ENCODE peak calls at places on chromosome 12, in five cellular contexts. T is OCI-LY7, J is astrocyte, R is AG10803, U is suprapubic skin. B is an unnamed sample.

GRCh38 chr12:128056299-128056885 is 210.6 kb upstream of the TMEM132C start:
- DNase-seq in T (no peak), U (no peak), J (no peak), R (no peak), B (no peak)

GRCh38 chr12:11347810-11348209 is 37.6 kb upstream of the PRB4 start:
- DNase-seq in T (peak), U (no peak), J (no peak), R (no peak), B (no peak)

GRCh38 chr12:2227360-2227759 is 174.6 kb downstream of the CACNA1C start:
- DNase-seq in U (no peak), J (no peak), R (no peak), T (no peak), B (no peak)

GRCh38 chr12:5580911-5581488 is 149.1 kb downstream of the NTF3 start:
- DNase-seq in R (peak), J (no peak), T (no peak), U (no peak), B (no peak)

GRCh38 chr12:51071663-51072062 is 11.7 kb downstream of the CSRNP2 start:
- DNase-seq in U (no peak), J (no peak), T (no peak), R (no peak), B (no peak)

GRCh38 chr12:124686001-124686884 is 118.8 kb upstream of the NCOR2 start:
- DNase-seq in T (no peak), J (peak), U (no peak), R (peak), B (peak)

GRCh38 chr12:116954700-116955381 is 44.1 kb downstream of the FBXW8 start:
- DNase-seq in J (no peak), T (no peak), R (no peak), U (no peak), B (peak)

GRCh38 chr12:66883545-66883944 is 204.7 kb upstream of the GRIP1 start:
- DNase-seq in J (no peak), T (no peak), U (no peak), R (no peak), B (no peak)

GRCh38 chr12:14769837-14770494 is 33.3 kb downstream of the WBP11 start:
- DNase-seq in J (peak), U (peak), R (peak), T (peak), B (peak)

GRCh38 chr12:15427913-15428312 is 105.6 kb downstream of the PTPRO start:
- DNase-seq in T (no peak), J (no peak), U (no peak), R (no peak), B (no peak)

GRCh38 chr12:124228050-124228711 is 66.7 kb upstream of the RFLNA start:
- DNase-seq in R (no peak), T (no peak), J (no peak), U (no peak), B (no peak)

GRCh38 chr12:79561401-79562132 is 129.2 kb downstream of the PAWR start:
- DNase-seq in T (no peak), U (no peak), R (no peak), J (no peak), B (no peak)
- TF ChIP-seq CTCF in T (no peak), U (no peak), R (no peak), J (no peak), B (no peak)

DNA sequence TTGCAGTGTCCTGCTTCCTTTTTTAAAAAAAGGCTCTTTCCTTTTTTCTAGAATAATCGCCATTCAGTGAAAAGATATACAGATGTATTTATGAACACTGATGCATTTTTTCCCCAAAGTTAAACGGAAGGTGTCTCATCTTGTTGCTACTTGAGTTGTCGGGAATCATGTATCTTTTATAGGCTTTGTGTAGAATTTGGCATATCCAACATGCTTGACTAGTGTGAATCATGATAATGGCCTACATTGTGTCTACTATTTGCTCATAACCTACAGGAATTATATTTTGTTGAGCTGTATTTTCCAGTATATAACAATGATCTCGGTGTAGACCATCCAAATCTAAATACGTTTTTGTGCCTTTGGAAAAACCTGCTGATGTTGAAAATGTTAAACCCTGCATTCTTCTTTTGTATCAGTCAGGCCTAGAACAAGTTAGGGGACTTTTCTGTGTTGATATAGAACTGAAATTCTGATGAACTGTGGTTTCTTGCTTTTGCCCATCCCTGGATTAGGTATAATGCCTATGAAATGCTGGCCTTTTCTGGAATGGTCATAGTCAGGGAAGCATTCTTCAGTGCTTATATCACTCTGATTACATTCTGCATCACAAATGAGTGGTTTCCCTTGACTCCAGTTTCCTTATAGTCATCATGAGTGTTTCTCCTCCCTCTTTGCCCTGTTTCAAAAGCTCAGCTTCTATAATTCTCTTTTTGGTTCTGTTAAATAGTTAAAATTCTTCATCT is 10.8 kb downstream of the BMAL2 start:
- DNase-seq in R (peak), T (no peak), U (no peak), J (peak), B (peak)
- H3K4me3 ChIP-seq in R (no peak), T (no peak), U (no peak), J (peak), B (no peak)

GRCh38 chr12:3752741-3753486 is at the start of gene CRACR2A:
- DNase-seq in T (peak), U (peak), R (peak), J (peak), B (peak)
- TF ChIP-seq CTCF in T (peak), U (peak), R (peak), J (peak), B (peak)

GRCh38 chr12:55706840-55707671 is 648 bp downstream of the ITGA7 start:
- DNase-seq in U (no peak), T (no peak), R (no peak), J (no peak), B (no peak)
- H3K4me3 ChIP-seq in U (peak), T (no peak), R (peak), J (peak), B (peak)

DNA sequence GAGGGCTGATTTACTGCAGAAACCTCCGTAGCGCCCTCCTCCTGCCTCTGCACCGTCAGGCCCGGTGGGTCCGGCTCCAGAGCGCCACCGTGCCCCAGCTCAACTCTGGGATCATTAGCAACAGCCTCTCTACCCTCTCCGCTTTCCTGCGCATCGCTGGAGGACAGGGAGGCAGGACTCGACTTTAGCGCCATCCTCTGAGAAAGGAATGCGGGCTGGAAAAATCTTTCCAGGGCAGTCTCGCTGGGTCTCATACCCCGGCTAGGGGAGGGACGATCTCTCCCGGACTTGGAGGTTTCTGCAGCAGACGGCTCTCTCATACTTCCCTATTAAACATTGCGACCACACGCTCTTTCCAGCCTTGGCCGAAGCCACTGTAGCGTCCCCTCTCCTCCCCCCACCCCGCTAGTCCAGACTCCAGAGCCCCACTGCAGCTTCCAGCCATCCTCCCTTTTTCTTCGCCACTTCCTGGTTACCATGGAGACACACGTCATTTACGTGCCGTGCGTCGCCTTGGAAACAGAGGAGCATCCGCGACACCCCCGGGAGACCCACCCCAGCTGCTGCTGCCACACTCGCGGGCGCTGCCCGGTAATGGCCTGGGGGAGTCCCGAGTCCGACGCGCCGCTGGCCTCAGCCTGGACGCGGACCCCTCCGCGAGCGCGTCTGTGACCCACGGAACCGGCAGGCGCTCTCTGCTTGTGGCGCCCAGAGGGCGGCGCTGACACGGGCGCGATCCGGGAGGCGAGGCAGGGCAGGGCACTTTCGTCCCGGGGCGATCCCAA is at the start of gene CCDC184:
- DNase-seq in U (peak), R (peak), J (peak), T (peak), B (peak)
- TF ChIP-seq CTCF in U (no peak), R (peak), J (no peak), T (peak), B (peak)

GRCh38 chr12:57734586-57734985 is 4.0 kb downstream of the AGAP2 start:
- DNase-seq in U (peak), R (no peak), T (no peak), J (no peak), B (no peak)

GRCh38 chr12:57737467-57738141 is 938 bp downstream of the AGAP2 start:
- DNase-seq in U (peak), T (no peak), R (no peak), J (no peak), B (no peak)

GRCh38 chr12:57736743-57737466 is 1.6 kb downstream of the AGAP2 start:
- DNase-seq in J (no peak), R (no peak), U (no peak), T (no peak), B (no peak)

GRCh38 chr12:57735198-57735855 is 3.2 kb downstream of the AGAP2 start:
- DNase-seq in U (peak), T (no peak), J (no peak), R (no peak), B (no peak)

GRCh38 chr12:57735952-57736742 is 2.4 kb downstream of the AGAP2 start:
- DNase-seq in R (no peak), J (no peak), U (no peak), T (no peak), B (no peak)
- H3K4me3 ChIP-seq in R (no peak), J (peak), U (peak), T (no peak), B (peak)

GRCh38 chr12:55797550-55797949 is 20.0 kb downstream of the SARNP start:
- DNase-seq in R (no peak), T (no peak), U (no peak), J (no peak), B (no peak)

GRCh38 chr12:55795950-55796349 is 21.6 kb downstream of the SARNP start:
- DNase-seq in R (no peak), U (no peak), J (no peak), T (no peak), B (no peak)

GRCh38 chr12:55797068-55797467 is 20.5 kb downstream of the SARNP start:
- DNase-seq in U (no peak), R (peak), J (peak), T (peak), B (peak)
- TF ChIP-seq CTCF in U (no peak), R (peak), J (peak), T (peak), B (peak)

DNA sequence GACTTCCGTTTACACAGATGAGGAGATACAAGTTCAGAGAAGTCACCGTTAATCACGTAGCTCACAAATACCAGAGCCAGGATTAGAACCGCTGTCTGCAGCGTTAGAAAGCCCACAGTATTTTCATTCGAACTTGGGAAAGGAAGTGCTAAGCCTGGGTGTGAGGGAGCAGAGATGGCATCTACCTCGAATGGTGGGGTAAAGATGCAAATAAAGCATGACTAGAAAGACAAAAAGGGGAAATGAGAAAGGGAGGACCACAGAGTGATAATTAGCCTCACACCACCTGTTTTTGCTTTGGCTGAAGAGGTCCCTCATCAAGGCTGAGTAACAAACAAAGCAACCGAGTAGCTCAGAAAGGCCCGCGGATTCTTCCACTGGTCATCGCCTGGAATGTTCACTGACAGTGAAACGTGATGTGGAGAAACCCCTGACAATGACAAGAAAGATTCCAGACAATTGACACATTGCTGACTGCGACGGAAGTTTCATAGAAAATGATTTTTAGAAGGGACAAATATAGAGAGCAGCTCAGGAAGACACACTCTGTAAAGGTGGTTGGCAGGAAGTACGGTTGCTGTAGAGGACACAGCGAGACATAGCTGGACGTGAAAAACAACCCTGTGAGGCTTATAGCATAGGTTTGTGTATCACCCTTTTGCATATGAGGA is 31.5 kb upstream of the BHLHE41 start:
- DNase-seq in U (no peak), T (peak), R (no peak), J (no peak), B (no peak)
- H3K4me3 ChIP-seq in U (no peak), T (peak), R (no peak), J (no peak), B (no peak)